ENCODE peak calls at places on chromosomes 5 and 9, in six cellular contexts. One of them, this sample, is unnamed.

GRCh38 chr5:61409568-61409967 is 77.5 kb downstream of the ZSWIM6 start:
- DNase-seq in GM12865: no peak
- DNase-seq in cardiac muscle cell: no peak
- DNase-seq in lower leg skin: no peak
- DNase-seq in A549: peak; percentile 91
- DNase-seq in AG09309: peak; percentile 95
- DNase-seq in this sample: peak; percentile 70

GRCh38 chr9:15485836-15486678 is 24.7 kb downstream of the PSIP1 start:
- DNase-seq in lower leg skin: no peak
- DNase-seq in A549: peak; percentile 21
- DNase-seq in AG09309: no peak
- DNase-seq in GM12865: peak; percentile 15
- DNase-seq in cardiac muscle cell: peak; percentile 7
- DNase-seq in this sample: no peak

GRCh38 chr5:10452768-10453331 is 11.2 kb downstream of the ROPN1L start:
- DNase-seq in cardiac muscle cell: peak; percentile 77
- DNase-seq in GM12865: peak; percentile 87
- DNase-seq in A549: peak; percentile 91
- DNase-seq in AG09309: peak; percentile 77
- DNase-seq in lower leg skin: no peak
- DNase-seq in this sample: peak; percentile 71

GRCh38 chr5:98490348-98490747 is 283.1 kb upstream of the RGMB start:
- DNase-seq in lower leg skin: no peak
- DNase-seq in GM12865: no peak
- DNase-seq in A549: no peak
- DNase-seq in AG09309: no peak
- DNase-seq in cardiac muscle cell: no peak
- DNase-seq in this sample: no peak

GRCh38 chr5:109304323-109304722 is 105.5 kb downstream of the PJA2 start:
- DNase-seq in cardiac muscle cell: no peak
- DNase-seq in GM12865: no peak
- DNase-seq in AG09309: no peak
- DNase-seq in lower leg skin: no peak
- DNase-seq in A549: no peak
- DNase-seq in this sample: no peak

GRCh38 chr5:168317096-168317520 is 25.7 kb downstream of the WWC1 start:
- DNase-seq in cardiac muscle cell: no peak
- DNase-seq in AG09309: no peak
- DNase-seq in GM12865: no peak
- DNase-seq in lower leg skin: no peak
- DNase-seq in A549: no peak
- DNase-seq in this sample: no peak

GRCh38 chr5:107860044-107860443 is 189.3 kb upstream of the EFNA5 start:
- DNase-seq in AG09309: no peak
- DNase-seq in cardiac muscle cell: no peak
- DNase-seq in A549: no peak
- DNase-seq in lower leg skin: no peak
- DNase-seq in GM12865: no peak
- DNase-seq in this sample: no peak

GRCh38 chr5:165055476-165055875 is 1550.1 kb downstream of the MAT2B start:
- DNase-seq in AG09309: no peak
- DNase-seq in A549: no peak
- DNase-seq in GM12865: no peak
- DNase-seq in lower leg skin: no peak
- DNase-seq in cardiac muscle cell: no peak
- DNase-seq in this sample: no peak

GRCh38 chr5:94968507-94969095 is 316.3 kb downstream of the MCTP1 start:
- DNase-seq in lower leg skin: no peak
- DNase-seq in AG09309: peak; percentile 42
- DNase-seq in A549: peak; percentile 71
- DNase-seq in GM12865: peak; percentile 72
- DNase-seq in cardiac muscle cell: peak; percentile 79
- DNase-seq in this sample: peak; percentile 39

GRCh38 chr5:59296317-59297264 is 596.9 kb downstream of the PDE4D start:
- DNase-seq in AG09309: no peak
- DNase-seq in lower leg skin: no peak
- DNase-seq in A549: peak; percentile 66
- DNase-seq in cardiac muscle cell: no peak
- DNase-seq in GM12865: no peak
- DNase-seq in this sample: no peak
- H3K4me3 ChIP-seq in AG09309: no peak overlapping the region
- H3K4me3 ChIP-seq in lower leg skin: no peak overlapping the region
- H3K4me3 ChIP-seq in A549: peak overlapping the region; percentile 37
- H3K4me3 ChIP-seq in cardiac muscle cell: no peak overlapping the region
- H3K4me3 ChIP-seq in GM12865: no peak overlapping the region
- H3K4me3 ChIP-seq in this sample: no peak overlapping the region

GRCh38 chr5:140673187-140673976 is at the start of gene DND1:
- DNase-seq in A549: no peak
- DNase-seq in cardiac muscle cell: no peak
- DNase-seq in AG09309: no peak
- DNase-seq in lower leg skin: no peak
- DNase-seq in GM12865: no peak
- DNase-seq in this sample: no peak

GRCh38 chr5:140674629-140675028 is 1.3 kb upstream of the DND1 start:
- DNase-seq in GM12865: no peak
- DNase-seq in AG09309: no peak
- DNase-seq in A549: no peak
- DNase-seq in cardiac muscle cell: no peak
- DNase-seq in lower leg skin: no peak
- DNase-seq in this sample: no peak

GRCh38 chr5:140674211-140674610 is 835 bp upstream of the DND1 start:
- DNase-seq in cardiac muscle cell: no peak
- DNase-seq in A549: no peak
- DNase-seq in GM12865: no peak
- DNase-seq in lower leg skin: no peak
- DNase-seq in AG09309: no peak
- DNase-seq in this sample: no peak

GRCh38 chr5:140671472-140672210 is 1.7 kb downstream of the DND1 start:
- DNase-seq in A549: no peak
- DNase-seq in AG09309: no peak
- DNase-seq in cardiac muscle cell: no peak
- DNase-seq in GM12865: no peak
- DNase-seq in lower leg skin: no peak
- DNase-seq in this sample: no peak

GRCh38 chr5:140672455-140673186 is 755 bp downstream of the DND1 start:
- DNase-seq in GM12865: no peak
- DNase-seq in AG09309: no peak
- DNase-seq in lower leg skin: no peak
- DNase-seq in A549: no peak
- DNase-seq in cardiac muscle cell: peak; percentile 39
- DNase-seq in this sample: no peak
- H3K4me3 ChIP-seq in GM12865: no peak overlapping the region
- H3K4me3 ChIP-seq in AG09309: no peak overlapping the region
- H3K4me3 ChIP-seq in lower leg skin: no peak overlapping the region
- H3K4me3 ChIP-seq in A549: no peak overlapping the region
- H3K4me3 ChIP-seq in cardiac muscle cell: no peak overlapping the region
- H3K4me3 ChIP-seq in this sample: no peak overlapping the region

DNA sequence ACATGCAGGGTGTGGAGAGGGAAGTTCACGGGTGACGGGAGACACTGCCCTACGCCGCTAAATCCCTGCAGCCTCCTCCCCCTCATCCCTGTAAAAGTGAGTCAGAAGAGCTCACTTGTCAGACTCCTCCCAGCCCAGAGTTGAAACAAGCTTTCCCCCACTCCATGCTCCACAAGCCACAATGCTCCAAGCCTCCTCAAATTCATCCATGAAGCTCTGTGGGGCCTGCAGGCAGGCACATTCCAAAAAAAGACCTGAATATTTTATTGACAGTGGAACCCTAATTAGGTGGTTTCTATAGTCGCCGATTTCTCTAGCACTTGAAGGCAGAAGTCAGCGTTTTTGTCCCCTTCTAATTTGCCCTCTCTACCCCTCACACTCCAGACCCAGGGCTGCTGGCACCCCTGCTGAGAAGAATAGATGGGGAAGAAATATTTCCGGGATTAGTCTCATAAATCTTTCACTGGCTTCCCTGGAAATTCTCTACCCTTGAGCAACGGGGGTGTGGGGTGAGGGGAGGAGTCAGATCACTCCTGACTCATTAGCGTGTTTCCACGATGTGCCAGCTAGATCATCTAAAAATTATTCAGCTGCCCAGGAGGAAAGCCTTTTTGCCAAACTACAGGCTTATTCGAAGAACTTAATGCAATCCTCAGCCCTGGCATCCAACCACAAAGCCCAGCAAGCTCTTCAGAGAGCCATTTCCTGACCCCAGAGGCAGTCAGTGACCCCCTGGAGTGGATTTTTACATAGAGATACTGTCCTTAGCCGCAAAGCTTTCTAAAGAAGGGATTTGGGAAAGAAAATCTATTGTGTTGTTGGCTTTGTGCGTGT is 97.1 kb downstream of the ENC1 start:
- DNase-seq in cardiac muscle cell: no peak
- DNase-seq in A549: peak; percentile 82
- DNase-seq in GM12865: no peak
- DNase-seq in AG09309: peak; percentile 84
- DNase-seq in lower leg skin: no peak
- DNase-seq in this sample: peak; percentile 69
- H3K4me3 ChIP-seq in cardiac muscle cell: no peak overlapping the region
- H3K4me3 ChIP-seq in A549: peak overlapping the region; percentile 5
- H3K4me3 ChIP-seq in GM12865: no peak overlapping the region
- H3K4me3 ChIP-seq in AG09309: peak overlapping the region; percentile 11
- H3K4me3 ChIP-seq in lower leg skin: no peak overlapping the region
- H3K4me3 ChIP-seq in this sample: peak overlapping the region; percentile 5

GRCh38 chr5:131792900-131793299 is 3.9 kb downstream of the FNIP1 start:
- DNase-seq in lower leg skin: no peak
- DNase-seq in AG09309: no peak
- DNase-seq in GM12865: no peak
- DNase-seq in A549: no peak
- DNase-seq in cardiac muscle cell: no peak
- DNase-seq in this sample: no peak

GRCh38 chr5:131795879-131796792 is 681 bp downstream of the FNIP1 start:
- DNase-seq in cardiac muscle cell: peak; percentile 80
- DNase-seq in lower leg skin: peak; percentile 95
- DNase-seq in A549: peak; percentile 39
- DNase-seq in AG09309: no peak
- DNase-seq in GM12865: peak; percentile 44
- DNase-seq in this sample: no peak

GRCh38 chr5:131796793-131797693 is at the start of gene FNIP1:
- DNase-seq in GM12865: peak; percentile 98
- DNase-seq in AG09309: peak; percentile 78
- DNase-seq in lower leg skin: peak; percentile 100
- DNase-seq in A549: peak; percentile 97
- DNase-seq in cardiac muscle cell: peak; percentile 99
- DNase-seq in this sample: peak; percentile 73

GRCh38 chr5:131794596-131794995 is 2.2 kb downstream of the FNIP1 start:
- DNase-seq in GM12865: peak; percentile 33
- DNase-seq in lower leg skin: no peak
- DNase-seq in A549: no peak
- DNase-seq in AG09309: no peak
- DNase-seq in cardiac muscle cell: no peak
- DNase-seq in this sample: no peak

GRCh38 chr5:131795128-131795719 is 1.6 kb downstream of the FNIP1 start:
- DNase-seq in AG09309: no peak
- DNase-seq in lower leg skin: no peak
- DNase-seq in cardiac muscle cell: no peak
- DNase-seq in A549: no peak
- DNase-seq in GM12865: peak; percentile 18
- DNase-seq in this sample: no peak
- H3K4me3 ChIP-seq in AG09309: peak overlapping the region; percentile 88
- H3K4me3 ChIP-seq in lower leg skin: no peak overlapping the region
- H3K4me3 ChIP-seq in cardiac muscle cell: peak overlapping the region; percentile 65
- H3K4me3 ChIP-seq in A549: peak overlapping the region; percentile 76
- H3K4me3 ChIP-seq in GM12865: peak overlapping the region; percentile 75
- H3K4me3 ChIP-seq in this sample: peak overlapping the region; percentile 91

DNA sequence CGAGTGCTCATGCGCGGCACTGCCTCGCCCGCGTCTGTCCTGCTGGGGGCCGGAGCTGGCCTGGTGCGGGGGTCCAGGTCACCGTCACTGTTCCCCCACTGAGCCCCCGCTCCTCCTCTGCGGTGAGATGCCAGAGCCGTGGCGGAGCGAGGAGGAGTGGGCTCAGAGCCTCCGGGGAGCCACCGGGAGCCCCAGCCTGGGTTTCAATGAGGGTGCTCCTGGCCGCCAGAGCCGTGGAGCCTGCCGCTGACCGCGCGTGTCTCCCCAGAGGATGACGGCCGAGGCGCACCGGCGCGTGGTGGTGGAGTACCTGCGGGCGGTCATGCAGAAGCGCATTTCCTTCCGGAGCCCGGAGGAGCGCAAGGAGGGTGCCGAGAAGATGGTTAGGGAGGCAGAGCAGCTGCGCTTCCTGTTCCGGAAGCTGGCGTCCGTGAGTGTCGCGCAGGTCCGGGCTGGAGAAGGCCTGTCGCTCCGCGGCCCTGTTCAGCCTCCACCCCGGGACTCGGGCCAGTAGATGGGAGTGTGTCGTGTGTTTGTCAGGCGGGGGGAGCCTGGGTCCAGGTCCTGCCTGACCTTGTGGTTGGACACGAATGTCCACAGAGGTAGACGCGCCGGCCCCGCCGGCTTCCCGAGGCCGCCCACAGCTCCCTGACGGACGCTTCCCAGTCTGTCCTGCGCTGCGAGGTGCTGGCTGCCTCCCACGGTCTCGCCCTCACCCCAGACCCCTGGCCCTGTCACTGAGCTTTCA is 22.0 kb downstream of the EXOC3 start:
- DNase-seq in AG09309: no peak
- DNase-seq in cardiac muscle cell: no peak
- DNase-seq in A549: no peak
- DNase-seq in GM12865: no peak
- DNase-seq in lower leg skin: peak; percentile 85
- DNase-seq in this sample: no peak
- H3K4me3 ChIP-seq in AG09309: no peak overlapping the region
- H3K4me3 ChIP-seq in cardiac muscle cell: no peak overlapping the region
- H3K4me3 ChIP-seq in A549: no peak overlapping the region
- H3K4me3 ChIP-seq in GM12865: no peak overlapping the region
- H3K4me3 ChIP-seq in lower leg skin: no peak overlapping the region
- H3K4me3 ChIP-seq in this sample: no peak overlapping the region

GRCh38 chr5:170743876-170744212 is 39.7 kb upstream of the GABRP start:
- DNase-seq in lower leg skin: no peak
- DNase-seq in A549: no peak
- DNase-seq in AG09309: no peak
- DNase-seq in GM12865: no peak
- DNase-seq in cardiac muscle cell: no peak
- DNase-seq in this sample: no peak

GRCh38 chr5:170746952-170747340 is 36.6 kb upstream of the GABRP start:
- DNase-seq in GM12865: no peak
- DNase-seq in A549: no peak
- DNase-seq in lower leg skin: no peak
- DNase-seq in AG09309: no peak
- DNase-seq in cardiac muscle cell: no peak
- DNase-seq in this sample: no peak

GRCh38 chr5:170747357-170747756 is 36.2 kb upstream of the GABRP start:
- DNase-seq in AG09309: no peak
- DNase-seq in cardiac muscle cell: peak; percentile 50
- DNase-seq in lower leg skin: no peak
- DNase-seq in A549: no peak
- DNase-seq in GM12865: no peak
- DNase-seq in this sample: no peak

GRCh38 chr5:170746081-170746951 is 37.2 kb upstream of the GABRP start:
- DNase-seq in GM12865: no peak
- DNase-seq in cardiac muscle cell: no peak
- DNase-seq in A549: no peak
- DNase-seq in lower leg skin: no peak
- DNase-seq in AG09309: no peak
- DNase-seq in this sample: no peak

GRCh38 chr5:170745481-170746061 is 38.0 kb upstream of the GABRP start:
- DNase-seq in A549: no peak
- DNase-seq in GM12865: no peak
- DNase-seq in lower leg skin: no peak
- DNase-seq in AG09309: no peak
- DNase-seq in cardiac muscle cell: peak; percentile 68
- DNase-seq in this sample: no peak
- H3K4me3 ChIP-seq in A549: no peak overlapping the region
- H3K4me3 ChIP-seq in GM12865: no peak overlapping the region
- H3K4me3 ChIP-seq in lower leg skin: no peak overlapping the region
- H3K4me3 ChIP-seq in AG09309: no peak overlapping the region
- H3K4me3 ChIP-seq in cardiac muscle cell: no peak overlapping the region
- H3K4me3 ChIP-seq in this sample: no peak overlapping the region

This sample was measured in HFF-Myc.